ENCODE peak calls at places on chromosomes 5 and 9, in seven cellular contexts. One of them, this sample, is unnamed.
A peak's percentile ranks its signal among the peaks of the same experiment; 100 is the strongest.

GRCh38 chr5:132301341-132302274 is 7.4 kb downstream of the SLC22A4 start:
- DNase-seq in astrocyte of the spinal cord: no peak
- DNase-seq in psoas muscle: no peak
- DNase-seq in cardiac fibroblast: no peak
- DNase-seq in heart right ventricle: no peak
- DNase-seq in adrenal gland: no peak
- DNase-seq in hepatocyte: no peak
- DNase-seq in this sample: no peak

GRCh38 chr5:112419050-112419595 is at the start of gene EPB41L4A:
- DNase-seq in adrenal gland: peak; percentile 65
- DNase-seq in heart right ventricle: peak; percentile 55
- DNase-seq in cardiac fibroblast: peak; percentile 38
- DNase-seq in psoas muscle: peak; percentile 41
- DNase-seq in hepatocyte: peak; percentile 54
- DNase-seq in astrocyte of the spinal cord: no peak
- DNase-seq in this sample: no peak

GRCh38 chr9:134486127-134486995 is 155.2 kb upstream of the COL5A1 start:
- DNase-seq in adrenal gland: no peak
- DNase-seq in cardiac fibroblast: no peak
- DNase-seq in astrocyte of the spinal cord: no peak
- DNase-seq in psoas muscle: no peak
- DNase-seq in hepatocyte: no peak
- DNase-seq in heart right ventricle: no peak
- DNase-seq in this sample: no peak

GRCh38 chr5:102561894-102562760 is 63.3 kb upstream of the SLCO6A1 start:
- DNase-seq in heart right ventricle: peak; percentile 11
- DNase-seq in cardiac fibroblast: peak; percentile 42
- DNase-seq in astrocyte of the spinal cord: peak; percentile 19
- DNase-seq in hepatocyte: peak; percentile 10
- DNase-seq in adrenal gland: no peak
- DNase-seq in psoas muscle: no peak
- DNase-seq in this sample: no peak

GRCh38 chr9:17185630-17186029 is 50.8 kb downstream of the CNTLN start:
- DNase-seq in cardiac fibroblast: no peak
- DNase-seq in psoas muscle: no peak
- DNase-seq in heart right ventricle: no peak
- DNase-seq in astrocyte of the spinal cord: no peak
- DNase-seq in hepatocyte: no peak
- DNase-seq in adrenal gland: no peak
- DNase-seq in this sample: no peak

GRCh38 chr5:119452373-119453044 is at the start of gene HSD17B4:
- DNase-seq in astrocyte of the spinal cord: peak; percentile 92
- DNase-seq in adrenal gland: peak; percentile 87
- DNase-seq in heart right ventricle: peak; percentile 90
- DNase-seq in cardiac fibroblast: peak; percentile 91
- DNase-seq in hepatocyte: peak; percentile 92
- DNase-seq in psoas muscle: peak; percentile 88
- DNase-seq in this sample: peak; percentile 94

GRCh38 chr9:78278177-78278777 is 18.6 kb upstream of the PSAT1 start:
- DNase-seq in adrenal gland: no peak
- DNase-seq in cardiac fibroblast: peak; percentile 88
- DNase-seq in astrocyte of the spinal cord: peak; percentile 74
- DNase-seq in heart right ventricle: no peak
- DNase-seq in psoas muscle: no peak
- DNase-seq in hepatocyte: peak; percentile 20
- DNase-seq in this sample: no peak

GRCh38 chr9:7103382-7104170 is 345.8 kb downstream of the KDM4C start:
- DNase-seq in heart right ventricle: no peak
- DNase-seq in psoas muscle: peak; percentile 21
- DNase-seq in astrocyte of the spinal cord: peak; percentile 44
- DNase-seq in adrenal gland: no peak
- DNase-seq in cardiac fibroblast: peak; percentile 32
- DNase-seq in hepatocyte: no peak
- DNase-seq in this sample: no peak

GRCh38 chr9:6938447-6938846 is 180.7 kb downstream of the KDM4C start:
- DNase-seq in heart right ventricle: no peak
- DNase-seq in hepatocyte: no peak
- DNase-seq in adrenal gland: no peak
- DNase-seq in cardiac fibroblast: peak; percentile 85
- DNase-seq in psoas muscle: no peak
- DNase-seq in astrocyte of the spinal cord: peak; percentile 96
- DNase-seq in this sample: no peak

GRCh38 chr5:30194595-30194994 is 998.9 kb upstream of the CDH6 start:
- DNase-seq in adrenal gland: no peak
- DNase-seq in cardiac fibroblast: no peak
- DNase-seq in heart right ventricle: no peak
- DNase-seq in hepatocyte: no peak
- DNase-seq in astrocyte of the spinal cord: no peak
- DNase-seq in psoas muscle: no peak
- DNase-seq in this sample: no peak

GRCh38 chr5:60652206-60652605 is 47.8 kb downstream of the DEPDC1B start:
- DNase-seq in heart right ventricle: no peak
- DNase-seq in cardiac fibroblast: peak; percentile 80
- DNase-seq in adrenal gland: no peak
- DNase-seq in hepatocyte: no peak
- DNase-seq in astrocyte of the spinal cord: peak; percentile 82
- DNase-seq in psoas muscle: no peak
- DNase-seq in this sample: no peak

GRCh38 chr9:32738501-32739172 is 44.7 kb upstream of the TMEM215 start:
- DNase-seq in hepatocyte: no peak
- DNase-seq in heart right ventricle: no peak
- DNase-seq in psoas muscle: no peak
- DNase-seq in astrocyte of the spinal cord: peak; percentile 3
- DNase-seq in adrenal gland: no peak
- DNase-seq in cardiac fibroblast: no peak
- DNase-seq in this sample: no peak

GRCh38 chr9:134633362-134634142 is 8.1 kb upstream of the COL5A1 start:
- DNase-seq in heart right ventricle: no peak
- DNase-seq in psoas muscle: no peak
- DNase-seq in hepatocyte: no peak
- DNase-seq in astrocyte of the spinal cord: no peak
- DNase-seq in cardiac fibroblast: no peak
- DNase-seq in adrenal gland: peak; percentile 14
- DNase-seq in this sample: no peak

GRCh38 chr5:53463909-53464621 is 16.4 kb upstream of the FST start:
- DNase-seq in hepatocyte: no peak
- DNase-seq in cardiac fibroblast: no peak
- DNase-seq in adrenal gland: no peak
- DNase-seq in psoas muscle: no peak
- DNase-seq in astrocyte of the spinal cord: no peak
- DNase-seq in heart right ventricle: no peak
- DNase-seq in this sample: no peak

GRCh38 chr9:135262248-135262647 is 174.8 kb downstream of the OLFM1 start:
- DNase-seq in hepatocyte: no peak
- DNase-seq in astrocyte of the spinal cord: no peak
- DNase-seq in adrenal gland: no peak
- DNase-seq in psoas muscle: no peak
- DNase-seq in heart right ventricle: no peak
- DNase-seq in cardiac fibroblast: no peak
- DNase-seq in this sample: no peak

GRCh38 chr5:116329503-116329902 is 244.7 kb downstream of the COMMD10 start:
- DNase-seq in astrocyte of the spinal cord: no peak
- DNase-seq in cardiac fibroblast: no peak
- DNase-seq in heart right ventricle: no peak
- DNase-seq in psoas muscle: no peak
- DNase-seq in adrenal gland: no peak
- DNase-seq in hepatocyte: no peak
- DNase-seq in this sample: no peak

GRCh38 chr9:28212979-28213378 is 639.7 kb upstream of the C9orf72 start:
- DNase-seq in hepatocyte: peak; percentile 58
- DNase-seq in adrenal gland: no peak
- DNase-seq in cardiac fibroblast: peak; percentile 23
- DNase-seq in psoas muscle: no peak
- DNase-seq in astrocyte of the spinal cord: peak; percentile 89
- DNase-seq in heart right ventricle: no peak
- DNase-seq in this sample: no peak

GRCh38 chr5:174549254-174549653 is 175.1 kb upstream of the MSX2 start:
- DNase-seq in heart right ventricle: no peak
- DNase-seq in hepatocyte: no peak
- DNase-seq in cardiac fibroblast: peak; percentile 24
- DNase-seq in psoas muscle: peak; percentile 31
- DNase-seq in astrocyte of the spinal cord: peak; percentile 36
- DNase-seq in adrenal gland: peak; percentile 36
- DNase-seq in this sample: peak; percentile 80

GRCh38 chr9:2336055-2336454 is 285.5 kb upstream of the VLDLR start:
- DNase-seq in adrenal gland: no peak
- DNase-seq in hepatocyte: no peak
- DNase-seq in cardiac fibroblast: peak; percentile 43
- DNase-seq in astrocyte of the spinal cord: peak; percentile 13
- DNase-seq in heart right ventricle: no peak
- DNase-seq in psoas muscle: no peak
- DNase-seq in this sample: no peak

GRCh38 chr5:57906637-57907036 is 424.0 kb upstream of the ACTBL2 start:
- DNase-seq in adrenal gland: no peak
- DNase-seq in psoas muscle: no peak
- DNase-seq in heart right ventricle: no peak
- DNase-seq in cardiac fibroblast: no peak
- DNase-seq in hepatocyte: no peak
- DNase-seq in astrocyte of the spinal cord: no peak
- DNase-seq in this sample: no peak

GRCh38 chr9:90803860-90804593 is 2.4 kb downstream of the SYK start:
- DNase-seq in astrocyte of the spinal cord: no peak
- DNase-seq in heart right ventricle: no peak
- DNase-seq in hepatocyte: no peak
- DNase-seq in adrenal gland: no peak
- DNase-seq in psoas muscle: no peak
- DNase-seq in cardiac fibroblast: no peak
- DNase-seq in this sample: no peak
- H3K4me3 ChIP-seq in astrocyte of the spinal cord: no peak overlapping the region
- H3K4me3 ChIP-seq in heart right ventricle: no peak overlapping the region
- H3K4me3 ChIP-seq in hepatocyte: no peak overlapping the region
- H3K4me3 ChIP-seq in adrenal gland: no peak overlapping the region
- H3K4me3 ChIP-seq in psoas muscle: peak overlapping the region; percentile 33
- H3K4me3 ChIP-seq in cardiac fibroblast: no peak overlapping the region
- H3K4me3 ChIP-seq in this sample: no peak overlapping the region

DNA sequence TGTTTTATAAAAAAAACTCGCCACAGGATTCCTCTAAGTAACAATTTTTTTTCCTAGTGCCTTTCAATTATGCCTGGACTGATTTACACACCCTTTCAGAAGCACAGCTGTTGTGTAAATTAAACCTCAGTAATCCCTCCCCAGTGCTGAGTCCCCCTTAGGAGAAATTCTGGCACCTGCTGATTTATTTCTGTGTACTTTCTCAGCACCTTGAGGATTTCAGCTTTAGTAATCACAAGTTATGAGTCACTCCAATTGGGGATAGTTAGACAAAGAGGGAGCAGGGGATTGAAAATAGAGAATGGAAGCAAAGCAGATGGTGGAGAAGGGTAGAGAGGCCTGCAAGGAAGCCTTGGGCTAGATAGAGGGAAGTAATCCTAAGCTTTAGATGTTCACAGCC is 171.7 kb downstream of the TTLL11 start:
- DNase-seq in hepatocyte: no peak
- DNase-seq in adrenal gland: no peak
- DNase-seq in heart right ventricle: no peak
- DNase-seq in astrocyte of the spinal cord: no peak
- DNase-seq in psoas muscle: no peak
- DNase-seq in cardiac fibroblast: no peak
- DNase-seq in this sample: no peak
- TF ChIP-seq CTCF in hepatocyte: no peak
- TF ChIP-seq CTCF in adrenal gland: no peak
- TF ChIP-seq CTCF in heart right ventricle: no peak
- TF ChIP-seq CTCF in astrocyte of the spinal cord: no peak
- TF ChIP-seq CTCF in psoas muscle: no peak
- TF ChIP-seq CTCF in cardiac fibroblast: no peak
- TF ChIP-seq CTCF in this sample: no peak

DNA sequence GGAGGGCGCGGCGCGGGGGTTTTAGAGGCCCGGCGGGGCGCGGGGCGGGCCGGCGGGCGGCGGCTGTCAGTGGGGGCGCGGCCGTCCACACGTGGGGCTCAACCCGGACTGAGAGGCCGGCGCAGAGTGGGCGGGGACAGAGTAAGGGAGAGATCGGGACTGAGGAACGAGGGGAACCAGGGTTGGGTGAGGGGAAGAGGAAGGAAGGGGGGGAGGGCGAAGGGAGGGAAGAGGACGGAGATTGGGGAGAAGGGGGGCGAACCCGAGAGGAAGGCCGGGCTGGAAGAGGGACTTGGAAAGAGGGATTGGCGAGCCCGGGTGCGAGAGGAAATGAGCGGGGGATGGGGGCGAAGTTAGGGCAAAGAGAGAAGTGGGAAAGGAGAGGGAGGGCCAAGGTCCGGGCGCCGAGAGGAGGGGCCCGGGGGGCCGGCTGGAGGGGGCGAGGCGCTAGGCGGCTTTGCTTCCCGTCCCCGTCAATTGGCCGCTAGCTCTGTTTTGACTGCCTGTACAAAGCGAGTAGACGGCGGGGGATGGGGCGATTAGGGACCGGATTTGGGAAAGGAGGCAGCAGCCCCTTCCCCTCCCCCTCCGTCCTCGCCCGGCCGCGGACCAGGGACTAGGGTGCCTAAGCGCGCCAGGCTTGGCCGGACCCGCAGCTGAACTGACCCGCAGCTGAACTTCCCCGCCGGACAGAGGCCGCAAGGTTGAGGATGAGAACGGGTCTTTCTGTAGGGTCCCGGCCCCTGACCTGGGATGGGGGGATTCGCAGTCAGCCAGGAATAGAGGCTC is 398 bp upstream of the FBN2 start:
- DNase-seq in hepatocyte: peak; percentile 93
- DNase-seq in adrenal gland: peak; percentile 88
- DNase-seq in psoas muscle: peak; percentile 44
- DNase-seq in cardiac fibroblast: peak; percentile 90
- DNase-seq in astrocyte of the spinal cord: peak; percentile 84
- DNase-seq in heart right ventricle: peak; percentile 81
- DNase-seq in this sample: no peak
- H3K4me3 ChIP-seq in hepatocyte: peak overlapping the region; percentile 91
- H3K4me3 ChIP-seq in adrenal gland: peak overlapping the region; percentile 0
- H3K4me3 ChIP-seq in psoas muscle: peak overlapping the region; percentile 72
- H3K4me3 ChIP-seq in cardiac fibroblast: peak overlapping the region; percentile 72
- H3K4me3 ChIP-seq in astrocyte of the spinal cord: peak overlapping the region; percentile 73
- H3K4me3 ChIP-seq in heart right ventricle: peak overlapping the region; percentile 29
- H3K4me3 ChIP-seq in this sample: peak overlapping the region; percentile 72

DNA sequence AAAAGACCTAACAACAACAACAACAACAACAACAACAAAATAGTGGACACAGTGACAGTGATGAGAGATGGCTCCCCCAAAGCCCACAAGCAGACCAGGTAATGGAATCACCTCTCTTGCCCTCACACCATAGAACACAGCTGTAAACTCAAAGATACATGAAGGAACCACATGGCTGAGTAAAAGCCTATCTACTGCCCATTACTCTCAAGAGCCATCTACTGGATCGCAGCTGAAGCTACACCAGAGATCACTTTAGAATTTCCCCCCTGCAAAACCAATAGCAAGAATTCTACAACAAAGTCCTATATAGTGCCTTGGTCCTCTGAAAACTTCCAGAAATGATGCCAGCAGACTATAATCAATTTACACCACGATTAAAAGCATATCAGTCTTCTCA is 1537.6 kb upstream of the CDH9 start:
- DNase-seq in astrocyte of the spinal cord: peak; percentile 16
- DNase-seq in cardiac fibroblast: peak; percentile 38
- DNase-seq in adrenal gland: no peak
- DNase-seq in psoas muscle: no peak
- DNase-seq in hepatocyte: peak; percentile 10
- DNase-seq in heart right ventricle: no peak
- DNase-seq in this sample: no peak
- TF ChIP-seq CTCF in astrocyte of the spinal cord: peak; percentile 51
- TF ChIP-seq CTCF in cardiac fibroblast: peak; percentile 36
- TF ChIP-seq CTCF in adrenal gland: peak; percentile 5
- TF ChIP-seq CTCF in psoas muscle: no peak
- TF ChIP-seq CTCF in hepatocyte: peak; percentile 17
- TF ChIP-seq CTCF in heart right ventricle: no peak
- TF ChIP-seq CTCF in this sample: no peak

GRCh38 chr5:75847561-75848021 is 130.4 kb upstream of the POC5 start:
- DNase-seq in adrenal gland: no peak
- DNase-seq in cardiac fibroblast: no peak
- DNase-seq in astrocyte of the spinal cord: no peak
- DNase-seq in heart right ventricle: no peak
- DNase-seq in hepatocyte: no peak
- DNase-seq in psoas muscle: no peak
- DNase-seq in this sample: no peak
- H3K4me3 ChIP-seq in adrenal gland: no peak overlapping the region
- H3K4me3 ChIP-seq in cardiac fibroblast: no peak overlapping the region
- H3K4me3 ChIP-seq in astrocyte of the spinal cord: no peak overlapping the region
- H3K4me3 ChIP-seq in heart right ventricle: no peak overlapping the region
- H3K4me3 ChIP-seq in hepatocyte: no peak overlapping the region
- H3K4me3 ChIP-seq in psoas muscle: no peak overlapping the region
- H3K4me3 ChIP-seq in this sample: no peak overlapping the region

This sample was measured in coronary artery.